ENCODE peak calls at places on chromosomes 3 and 15, in eight cellular contexts. N, G, D, O, T, K, H and S are unnamed samples.

GRCh38 chr15:22895465-22896190 is 57.2 kb downstream of the NIPA2 start:
- DNase-seq in T (no peak), O (peak), K (peak), G (no peak), H (no peak), N (no peak), D (peak), S (peak)

GRCh38 chr3:180762866-180763265 is 83.6 kb upstream of the CCDC39 start:
- DNase-seq in H (no peak), T (no peak), D (no peak), K (peak), N (no peak), G (no peak), O (no peak), S (no peak)

GRCh38 chr3:142844339-142844977 is 44.4 kb downstream of the PCOLCE2 start:
- DNase-seq in T (no peak), N (no peak), H (no peak), G (no peak), K (peak), D (no peak), O (no peak), S (no peak)

GRCh38 chr3:42504334-42505202 is 2.1 kb downstream of the VIPR1 start:
- DNase-seq in D (no peak), G (no peak), K (no peak), H (no peak), T (no peak), O (peak), N (no peak), S (no peak)

GRCh38 chr3:50316657-50317242 is 5.8 kb downstream of the HYAL2 start:
- DNase-seq in T (no peak), O (peak), G (peak), H (no peak), N (no peak), D (peak), K (peak), S (no peak)

GRCh38 chr3:107877936-107878335 is 212.9 kb downstream of the CD47 start:
- DNase-seq in D (no peak), G (no peak), H (no peak), O (no peak), K (no peak), N (no peak), T (no peak), S (no peak)

GRCh38 chr3:4904801-4905695 is 74.2 kb upstream of the BHLHE40 start:
- DNase-seq in D (peak), N (no peak), T (no peak), K (peak), O (no peak), G (no peak), H (no peak), S (no peak)

GRCh38 chr3:120429921-120430361 is 20.9 kb downstream of the FSTL1 start:
- DNase-seq in G (no peak), K (no peak), D (no peak), T (peak), O (no peak), H (no peak), N (peak), S (no peak)

GRCh38 chr15:90037510-90037860 is 36.4 kb downstream of the ZNF710 start:
- DNase-seq in O (no peak), N (peak), H (no peak), G (no peak), T (peak), D (no peak), K (no peak), S (no peak)

GRCh38 chr15:63800245-63800644 is 33.5 kb downstream of the HERC1 start:
- DNase-seq in K (no peak), D (no peak), H (no peak), N (no peak), O (no peak), T (no peak), G (no peak), S (no peak)

GRCh38 chr3:111128884-111129283 is 57.3 kb downstream of the NECTIN3 start:
- DNase-seq in N (no peak), H (no peak), K (peak), O (no peak), T (no peak), G (no peak), D (no peak), S (no peak)

GRCh38 chr3:108292905-108293328 is 3.4 kb upstream of the HHLA2 start:
- DNase-seq in D (no peak), G (no peak), O (no peak), H (no peak), K (no peak), N (no peak), T (no peak), S (no peak)

GRCh38 chr3:156781310-156782230 is 44.6 kb upstream of the LEKR1 start:
- DNase-seq in D (no peak), H (no peak), T (no peak), N (no peak), G (no peak), K (peak), O (no peak), S (no peak)

GRCh38 chr3:111700054-111700453 is 104.9 kb upstream of the ZBED2 start:
- DNase-seq in G (no peak), O (no peak), K (no peak), H (no peak), D (no peak), T (no peak), N (no peak), S (no peak)

GRCh38 chr15:48946840-48947187 is 16.9 kb downstream of the SHC4 start:
- DNase-seq in H (no peak), T (no peak), N (no peak), D (no peak), K (no peak), G (no peak), O (no peak), S (no peak)

GRCh38 chr3:127707777-127708438 is 35.2 kb downstream of the ABTB1 start:
- DNase-seq in N (no peak), O (no peak), H (no peak), T (no peak), D (no peak), K (no peak), G (no peak), S (no peak)

GRCh38 chr15:91908401-91908800 is 54.9 kb downstream of the SLCO3A1 start:
- DNase-seq in O (no peak), T (no peak), D (no peak), G (no peak), K (peak), N (no peak), H (no peak), S (no peak)

GRCh38 chr15:100463515-100463914 is 65.2 kb downstream of the CERS3 start:
- DNase-seq in O (peak), K (peak), H (no peak), D (no peak), N (no peak), T (no peak), G (no peak), S (no peak)